ENCODE peak calls at places on chromosomes 2 and 18, in ten cellular contexts. Y is sciatic nerve; J is CD4-positive, CD25-positive, alpha-beta regulatory T cell; X is HL-60; P is hypothalamus; B is prostate gland; M is head of caudate nucleus; I is iris pigment epithelial cell; D is stimulated activated CD4-positive, alpha-beta T cell treated with anti-CD3 and anti-CD28 coated beads, Interleukin-15, amount 100 ng/mL, for 1 hour; E is activated naive CD4-positive, alpha-beta T cell treated with anti-CD3 and anti-CD28 coated beads, Interleukin-2, amount 10 ng/mL, durations not matched to agents 7 days and 5 days. U is an unnamed sample.

GRCh38 chr2:119645173-119645846 is 33.7 kb upstream of the TMEM177 start:
- DNase-seq in X (no peak), P (no peak), D (no peak), M (no peak), J (no peak), B (no peak), E (no peak), Y (no peak), I (peak), U (no peak)

GRCh38 chr2:121189011-121189410 is 96.0 kb downstream of the TFCP2L1 start:
- DNase-seq in B (no peak), Y (no peak), I (peak), X (peak), J (no peak), E (no peak), D (no peak), M (peak), P (no peak), U (no peak)

GRCh38 chr2:144943986-144944385 is 424.1 kb upstream of the ZEB2 start:
- DNase-seq in I (peak), J (no peak), P (no peak), Y (no peak), E (no peak), M (no peak), D (no peak), B (no peak), X (no peak), U (no peak)

GRCh38 chr2:174632847-174633620 is 35.4 kb upstream of the WIPF1 start:
- DNase-seq in E (peak), J (peak), D (no peak), M (no peak), B (no peak), P (no peak), I (peak), Y (no peak), X (peak), U (no peak)

GRCh38 chr18:58213445-58213844 is 169.4 kb downstream of the NEDD4L start:
- DNase-seq in P (no peak), Y (no peak), D (no peak), M (no peak), J (no peak), E (no peak), X (peak), B (no peak), I (peak), U (no peak)

GRCh38 chr2:68193774-68194372 is 36.2 kb downstream of the PNO1 start:
- DNase-seq in X (no peak), Y (no peak), I (peak), J (no peak), M (no peak), E (no peak), B (no peak), P (no peak), D (no peak), U (no peak)

GRCh38 chr2:3665886-3666612 is 8.0 kb downstream of the ALLC start:
- DNase-seq in M (no peak), Y (no peak), J (no peak), B (no peak), E (peak), P (no peak), D (no peak), I (no peak), X (no peak), U (no peak)

GRCh38 chr2:121471571-121472464 is 58.9 kb upstream of the RNU4ATAC start:
- DNase-seq in B (no peak), D (no peak), M (no peak), I (peak), Y (no peak), P (no peak), X (no peak), J (no peak), E (no peak), U (no peak)